ENCODE peak calls at places on chromosomes 5 and 9, in eight cellular contexts. M, P, L, W, V, F, Y and D are unnamed samples.

GRCh38 chr9:81915801-81916505 is 12.3 kb upstream of the SPATA31D4 start:
- DNase-seq in M (no peak), P (no peak), L (no peak), W (no peak), V (no peak), F (no peak), Y (no peak), D (no peak)

GRCh38 chr5:142472306-142472951 is 147.6 kb upstream of the SPRY4 start:
- DNase-seq in M (peak; percentile 82), P (no peak), L (peak; percentile 73), W (peak; percentile 96), V (no peak), F (no peak), Y (no peak), D (no peak)

GRCh38 chr9:121301881-121302286 is 33.9 kb downstream of the GSN start:
- DNase-seq in M (no peak), P (no peak), L (no peak), W (no peak), V (no peak), F (no peak), Y (no peak), D (peak; percentile 37)

GRCh38 chr9:98365227-98365669 is 109.8 kb upstream of the TBC1D2 start:
- DNase-seq in M (no peak), P (peak; percentile 23), L (peak; percentile 53), W (peak; percentile 55), V (no peak), F (no peak), Y (no peak), D (no peak)

GRCh38 chr9:122827759-122828090 is 663 bp downstream of the PDCL start:
- DNase-seq in M (peak; percentile 11), P (peak; percentile 31), L (no peak), W (peak; percentile 42), V (no peak), F (no peak), Y (no peak), D (no peak)

GRCh38 chr5:79256563-79256962 is 20.6 kb downstream of the JMY start:
- DNase-seq in M (no peak), P (no peak), L (no peak), W (no peak), V (no peak), F (no peak), Y (no peak), D (no peak)

GRCh38 chr9:114662081-114662989 is 4.7 kb upstream of the TEX53 start:
- DNase-seq in M (peak; percentile 92), P (peak; percentile 53), L (peak; percentile 57), W (peak; percentile 33), V (peak; percentile 36), F (peak; percentile 53), Y (peak; percentile 53), D (no peak)

GRCh38 chr5:97106183-97106582 is 36.2 kb downstream of the LIX1 start:
- DNase-seq in M (no peak), P (no peak), L (no peak), W (no peak), V (no peak), F (no peak), Y (no peak), D (no peak)

GRCh38 chr5:180080670-180081280 is 9.2 kb upstream of the RNF130 start:
- DNase-seq in M (no peak), P (peak; percentile 84), L (no peak), W (no peak), V (no peak), F (no peak), Y (no peak), D (no peak)
- TF ChIP-seq POLR2A in M (no peak), P (no peak), L (no peak), W (no peak), V (no peak), F (no peak), Y (no peak), D (no peak)

GRCh38 chr5:73486119-73486899 is 11.9 kb upstream of the BTF3 start:
- DNase-seq in M (no peak), P (no peak), L (no peak), W (no peak), V (no peak), F (no peak), Y (no peak), D (no peak)
- TF ChIP-seq POLR2A in M (no peak), P (no peak), L (no peak), W (no peak), V (no peak), F (no peak), Y (no peak), D (no peak)

GRCh38 chr5:112895682-112896081 is 26.3 kb downstream of the REEP5 start:
- DNase-seq in M (no peak), P (no peak), L (no peak), W (no peak), V (no peak), F (no peak), Y (no peak), D (no peak)
- TF ChIP-seq POLR2A in M (no peak), P (no peak), L (no peak), W (no peak), V (no peak), F (no peak), Y (no peak), D (no peak)

DNA sequence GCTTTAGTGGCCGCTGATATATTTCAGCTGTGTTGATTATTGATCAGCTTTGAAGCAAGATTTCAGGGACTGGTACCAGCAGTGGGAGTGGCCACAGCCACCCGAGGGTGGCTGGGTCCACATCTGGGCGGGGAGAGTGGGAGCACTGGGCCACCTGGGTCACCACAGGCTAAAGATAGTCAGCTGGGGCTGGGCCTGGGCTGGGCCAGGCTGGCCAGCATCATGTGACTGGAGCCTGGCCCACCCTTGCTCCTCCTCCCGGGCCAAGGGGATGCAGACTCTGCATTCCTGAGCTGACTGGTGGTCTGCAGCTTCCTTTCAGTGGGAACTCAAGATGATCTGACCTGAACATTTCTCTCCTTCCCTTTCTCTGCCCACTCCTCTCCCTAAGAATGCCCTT is 27.1 kb downstream of the LARP1 start:
- DNase-seq in M (no peak), P (no peak), L (no peak), W (no peak), V (no peak), F (no peak), Y (no peak), D (no peak)
- TF ChIP-seq POLR2A in M (no peak), P (no peak), L (no peak), W (no peak), V (no peak), F (no peak), Y (no peak), D (no peak)

GRCh38 chr5:82276800-82277612 is 1.1 kb downstream of the RPS23 start:
- DNase-seq in M (no peak), P (no peak), L (peak; percentile 12), W (no peak), V (no peak), F (no peak), Y (no peak), D (no peak)
- TF ChIP-seq POLR2A in M (no peak), P (no peak), L (no peak), W (no peak), V (no peak), F (no peak), Y (no peak), D (no peak)

DNA sequence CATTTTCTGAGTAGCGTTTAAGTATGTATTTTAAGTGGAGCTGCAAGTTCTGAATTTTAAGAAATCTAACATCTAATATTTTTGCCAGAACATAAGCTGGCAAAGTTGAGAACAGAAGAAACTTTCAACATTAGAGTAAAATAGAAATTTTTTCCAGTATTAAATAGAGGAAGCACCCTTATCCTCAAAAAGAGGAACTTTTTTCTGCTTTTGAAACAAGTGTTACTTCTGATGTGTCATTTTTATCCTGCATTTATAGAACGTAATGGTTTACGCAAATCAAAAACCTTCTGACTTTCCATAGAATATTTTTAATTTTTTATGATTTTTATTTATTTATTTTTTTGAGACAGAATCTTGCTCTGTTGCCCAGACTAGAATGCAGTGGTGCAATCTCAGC is 21.8 kb downstream of the ZBED3 start:
- DNase-seq in M (no peak), P (no peak), L (peak; percentile 11), W (no peak), V (no peak), F (no peak), Y (no peak), D (no peak)
- TF ChIP-seq POLR2A in M (no peak), P (no peak), L (no peak), W (no peak), V (no peak), F (no peak), Y (no peak), D (no peak)

DNA sequence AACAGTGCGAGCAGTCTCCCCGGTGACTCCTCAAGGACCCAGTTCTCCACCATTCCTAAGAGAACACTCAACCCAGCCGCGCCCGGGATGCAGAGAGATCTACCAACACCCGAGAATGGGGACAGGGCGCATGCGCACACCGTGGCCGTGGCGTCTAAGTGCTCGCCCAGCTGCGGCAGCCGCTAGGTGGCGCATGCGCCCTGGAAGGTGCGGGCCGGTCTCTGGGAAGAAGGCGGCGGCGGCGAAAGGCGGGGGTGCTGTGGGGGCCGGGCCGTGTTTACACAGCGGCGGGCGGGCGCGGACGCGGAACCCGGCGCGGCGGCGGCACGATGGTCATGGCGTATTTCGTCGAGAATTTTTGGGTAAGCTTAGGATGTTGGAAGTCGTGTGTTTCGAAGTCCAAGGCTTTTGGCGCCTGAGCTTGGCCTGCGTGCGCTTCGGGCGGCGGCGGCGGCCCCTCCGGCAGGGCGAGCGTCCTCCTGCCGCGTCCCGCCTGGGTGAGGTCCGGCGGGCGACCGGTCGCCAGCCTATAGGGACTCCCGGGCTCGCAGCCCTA is at the start of gene FCHO2:
- DNase-seq in M (peak; percentile 95), P (peak; percentile 99), L (peak; percentile 94), W (peak; percentile 95), V (peak; percentile 98), F (peak; percentile 89), Y (peak; percentile 100), D (peak; percentile 94)
- TF ChIP-seq POLR2A in M (peak; percentile 70), P (peak; percentile 14), L (peak; percentile 61), W (peak; percentile 74), V (no peak), F (no peak), Y (peak; percentile 75), D (peak; percentile 78)

GRCh38 chr9:36974731-36975130 is 59.3 kb downstream of the PAX5 start:
- DNase-seq in M (no peak), P (no peak), L (no peak), W (no peak), V (no peak), F (no peak), Y (peak; percentile 34), D (no peak)
- TF ChIP-seq POLR2A in M (no peak), P (no peak), L (no peak), W (no peak), V (no peak), F (no peak), Y (no peak), D (no peak)

DNA sequence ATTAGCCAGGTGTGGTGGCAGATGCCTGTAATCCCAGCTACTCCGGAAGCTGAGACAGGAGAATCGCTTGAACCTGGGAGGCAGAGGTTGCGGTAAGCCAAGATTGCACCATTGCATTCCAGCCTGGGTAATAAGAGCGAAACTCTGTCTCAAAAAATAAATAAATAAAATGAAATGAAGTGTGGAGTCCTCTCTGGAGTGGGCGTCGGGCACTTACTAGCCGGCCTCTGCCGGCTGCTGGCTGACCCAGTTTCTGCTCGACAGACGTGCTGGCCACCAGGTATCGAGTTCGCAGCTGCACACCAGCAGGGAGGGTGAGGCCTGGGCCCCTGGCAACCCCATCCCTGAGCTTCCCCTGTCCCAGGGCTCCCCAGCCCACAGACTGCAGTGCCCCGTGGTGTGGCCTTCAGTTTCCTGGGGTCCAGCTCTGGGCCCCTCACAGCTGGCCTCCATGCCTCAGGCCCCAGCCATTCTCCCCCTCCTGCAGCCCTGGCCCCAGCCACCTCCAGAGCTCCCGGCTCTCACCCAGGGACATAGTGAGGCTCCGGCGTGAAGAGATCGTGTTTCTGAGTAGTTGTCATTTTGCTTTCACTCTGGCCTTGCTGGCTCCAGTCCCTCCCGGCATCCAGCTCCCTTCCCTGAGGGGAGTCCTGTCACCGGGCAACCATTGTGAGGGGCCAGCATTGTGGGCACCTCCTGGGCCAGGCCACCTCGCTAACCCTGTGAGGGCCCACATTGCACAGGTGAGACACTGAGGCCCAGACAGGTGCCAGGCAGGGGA is 3.8 kb upstream of the STPG3 start:
- DNase-seq in M (no peak), P (no peak), L (no peak), W (no peak), V (no peak), F (no peak), Y (no peak), D (no peak)
- TF ChIP-seq POLR2A in M (no peak), P (no peak), L (no peak), W (no peak), V (no peak), F (no peak), Y (no peak), D (no peak)